ENCODE peak calls at places on chromosomes 12 and 14, in eight cellular contexts. R is ascending aorta, N is A673, A is fibroblast of the aortic adventitia, D is AG04450, Z is fibroblast of lung, H is ovary, E is breast epithelium. M is an unnamed sample.

GRCh38 chr12:7241404-7242005 is 52.0 kb downstream of the PEX5 start:
- DNase-seq in R (no peak), N (no peak), A (peak), D (no peak), Z (peak), H (no peak), E (no peak), M (no peak)

GRCh38 chr14:73877790-73878189 is 8.9 kb upstream of the ZNF410 start:
- DNase-seq in R (no peak), N (no peak), A (no peak), D (no peak), Z (no peak), H (no peak), E (no peak), M (no peak)

GRCh38 chr14:33792387-33793368 is 158.2 kb downstream of the EGLN3 start:
- DNase-seq in R (no peak), N (peak), A (peak), D (peak), Z (peak), H (peak), E (peak), M (no peak)

GRCh38 chr14:96256420-96256819 is 410 bp downstream of the BDKRB1 start:
- DNase-seq in R (no peak), N (no peak), A (peak), D (no peak), Z (no peak), H (no peak), E (no peak), M (no peak)

GRCh38 chr12:113470871-113471618 is 626 bp downstream of the LHX5 start:
- DNase-seq in R (no peak), N (no peak), A (no peak), D (no peak), Z (no peak), H (no peak), E (no peak), M (no peak)

GRCh38 chr12:106033161-106033675 is 105.5 kb downstream of the NUAK1 start:
- DNase-seq in R (no peak), N (no peak), A (no peak), D (no peak), Z (no peak), H (no peak), E (no peak), M (no peak)

GRCh38 chr14:74946659-74947281 is 8.6 kb downstream of the PGF start:
- DNase-seq in R (no peak), N (no peak), A (no peak), D (no peak), Z (no peak), H (no peak), E (no peak), M (no peak)

GRCh38 chr14:76920572-76921175 is 94.5 kb downstream of the LRRC74A start:
- DNase-seq in R (no peak), N (peak), A (no peak), D (no peak), Z (peak), H (no peak), E (no peak), M (no peak)

GRCh38 chr14:90140298-90140955 is 78.6 kb downstream of the KCNK13 start:
- DNase-seq in R (no peak), N (peak), A (peak), D (no peak), Z (peak), H (no peak), E (no peak), M (no peak)

GRCh38 chr12:91620949-91621348 is 438.3 kb upstream of the DCN start:
- DNase-seq in R (no peak), N (peak), A (peak), D (peak), Z (peak), H (no peak), E (no peak), M (no peak)

GRCh38 chr12:85179680-85180300 is 100.2 kb upstream of the ALX1 start:
- DNase-seq in R (no peak), N (peak), A (peak), D (no peak), Z (peak), H (no peak), E (no peak), M (no peak)

GRCh38 chr12:129885287-129885686 is 18.5 kb downstream of the TMEM132D start:
- DNase-seq in R (no peak), N (no peak), A (no peak), D (no peak), Z (no peak), H (no peak), E (no peak), M (no peak)

GRCh38 chr12:47823422-47824086 is 3.9 kb upstream of the HDAC7 start:
- DNase-seq in R (no peak), N (no peak), A (peak), D (no peak), Z (no peak), H (no peak), E (no peak), M (peak)

GRCh38 chr12:25459541-25459951 is 93.5 kb downstream of the LMNTD1 start:
- DNase-seq in R (no peak), N (no peak), A (no peak), D (no peak), Z (no peak), H (no peak), E (no peak), M (no peak)

GRCh38 chr14:90624228-90624627 is 192.0 kb downstream of the TTC7B start:
- DNase-seq in R (peak), N (no peak), A (no peak), D (no peak), Z (peak), H (no peak), E (peak), M (no peak)

GRCh38 chr12:117809509-117809908 is 159.3 kb downstream of the KSR2 start:
- DNase-seq in R (no peak), N (no peak), A (no peak), D (no peak), Z (no peak), H (no peak), E (no peak), M (no peak)

GRCh38 chr12:107645630-107646333 is 39.8 kb upstream of the PWP1 start:
- DNase-seq in R (no peak), N (peak), A (no peak), D (no peak), Z (peak), H (no peak), E (no peak), M (no peak)

GRCh38 chr12:107101651-107102050 is 8.3 kb upstream of the CRY1 start:
- DNase-seq in R (no peak), N (no peak), A (no peak), D (no peak), Z (no peak), H (no peak), E (no peak), M (no peak)

GRCh38 chr14:76434220-76434619 is 58.3 kb downstream of the ESRRB start:
- DNase-seq in R (no peak), N (no peak), A (no peak), D (no peak), Z (no peak), H (no peak), E (no peak), M (no peak)

GRCh38 chr12:43988838-43989560 is 153.1 kb downstream of the TMEM117 start:
- DNase-seq in R (no peak), N (no peak), A (peak), D (no peak), Z (peak), H (no peak), E (no peak), M (no peak)

GRCh38 chr12:76144253-76144564 is 59.7 kb upstream of the NAP1L1 start:
- DNase-seq in R (no peak), N (peak), A (peak), D (no peak), Z (peak), H (no peak), E (no peak), M (no peak)

GRCh38 chr12:66352197-66352596 is 49.9 kb downstream of the HELB start:
- DNase-seq in R (no peak), N (peak), A (peak), D (no peak), Z (peak), H (no peak), E (no peak), M (no peak)

GRCh38 chr12:76312314-76312713 is 35.9 kb downstream of the BBS10 start:
- DNase-seq in R (no peak), N (no peak), A (no peak), D (no peak), Z (peak), H (no peak), E (no peak), M (no peak)

GRCh38 chr12:46523446-46523845 is 150.9 kb upstream of the SLC38A2 start:
- DNase-seq in R (no peak), N (no peak), A (no peak), D (no peak), Z (peak), H (no peak), E (no peak), M (no peak)

GRCh38 chr12:113889806-113890581 is 76.1 kb downstream of the RBM19 start:
- DNase-seq in R (no peak), N (no peak), A (no peak), D (no peak), Z (peak), H (no peak), E (no peak), M (peak)

GRCh38 chr14:60266021-60266937 is 17.3 kb downstream of the PPM1A start:
- DNase-seq in R (no peak), N (peak), A (no peak), D (no peak), Z (no peak), H (no peak), E (no peak), M (no peak)

GRCh38 chr14:74324945-74325361 is 22.2 kb upstream of the ABCD4 start:
- DNase-seq in R (no peak), N (peak), A (peak), D (no peak), Z (no peak), H (no peak), E (no peak), M (peak)

GRCh38 chr14:104339829-104340228 is 201.4 kb downstream of the KIF26A start:
- DNase-seq in R (no peak), N (no peak), A (no peak), D (no peak), Z (no peak), H (no peak), E (no peak), M (no peak)

GRCh38 chr14:102183922-102184677 is 44.4 kb downstream of the WDR20 start:
- DNase-seq in R (no peak), N (no peak), A (no peak), D (no peak), Z (no peak), H (no peak), E (no peak), M (no peak)

GRCh38 chr14:101223147-101223546 is 319.6 kb upstream of the RTL1 start:
- DNase-seq in R (no peak), N (no peak), A (no peak), D (no peak), Z (no peak), H (no peak), E (no peak), M (no peak)

GRCh38 chr12:47711448-47711847 is 5.6 kb upstream of the RPAP3 start:
- DNase-seq in R (no peak), N (no peak), A (no peak), D (no peak), Z (no peak), H (no peak), E (no peak), M (no peak)

GRCh38 chr12:109443794-109444193 is 33.3 kb downstream of the KCTD10 start:
- DNase-seq in R (no peak), N (no peak), A (no peak), D (no peak), Z (no peak), H (no peak), E (no peak), M (no peak)

GRCh38 chr12:11855993-11856374 is 206.5 kb downstream of the ETV6 start:
- DNase-seq in R (no peak), N (no peak), A (no peak), D (no peak), Z (no peak), H (no peak), E (no peak), M (no peak)

GRCh38 chr14:92958373-92959188 is 35.6 kb downstream of the CHGA start:
- DNase-seq in R (no peak), N (no peak), A (no peak), D (no peak), Z (no peak), H (no peak), E (no peak), M (no peak)

GRCh38 chr14:62468946-62469345 is 576.3 kb downstream of the KCNH5 start:
- DNase-seq in R (no peak), N (no peak), A (no peak), D (no peak), Z (no peak), H (no peak), E (no peak), M (no peak)

GRCh38 chr14:65492277-65492676 is 79.7 kb downstream of the FUT8 start:
- DNase-seq in R (no peak), N (no peak), A (no peak), D (no peak), Z (no peak), H (no peak), E (no peak), M (no peak)

GRCh38 chr12:61993734-61994345 is 266.4 kb upstream of the USP15 start:
- DNase-seq in R (no peak), N (peak), A (no peak), D (no peak), Z (no peak), H (no peak), E (no peak), M (no peak)

GRCh38 chr12:1758887-1759286 is 61.5 kb upstream of the LRTM2 start:
- DNase-seq in R (no peak), N (no peak), A (no peak), D (no peak), Z (no peak), H (no peak), E (no peak), M (no peak)

GRCh38 chr12:64186789-64187188 is 35.3 kb downstream of the KICS2 start:
- DNase-seq in R (no peak), N (peak), A (peak), D (no peak), Z (peak), H (no peak), E (no peak), M (no peak)

GRCh38 chr12:78120866-78121590 is 290.3 kb downstream of the NAV3 start:
- DNase-seq in R (no peak), N (peak), A (peak), D (no peak), Z (peak), H (no peak), E (no peak), M (no peak)
- TF ChIP-seq CTCF in R (no peak), N (peak), A (peak), D (peak), Z (peak), H (no peak), E (no peak), M (peak)

GRCh38 chr14:99132821-99133562 is 139.0 kb downstream of the BCL11B start:
- DNase-seq in R (no peak), N (no peak), A (no peak), D (no peak), Z (no peak), H (no peak), E (no peak), M (no peak)

GRCh38 chr14:99134333-99135046 is 137.5 kb downstream of the BCL11B start:
- DNase-seq in R (no peak), N (no peak), A (no peak), D (no peak), Z (no peak), H (no peak), E (peak), M (no peak)

GRCh38 chr14:99136047-99136400 is 136.0 kb downstream of the BCL11B start:
- DNase-seq in R (no peak), N (no peak), A (no peak), D (no peak), Z (no peak), H (no peak), E (peak), M (no peak)

GRCh38 chr14:99131632-99132271 is 140.2 kb downstream of the BCL11B start:
- DNase-seq in R (no peak), N (no peak), A (no peak), D (no peak), Z (no peak), H (no peak), E (no peak), M (no peak)

GRCh38 chr14:99133563-99134332 is 138.2 kb downstream of the BCL11B start:
- DNase-seq in R (no peak), N (no peak), A (no peak), D (no peak), Z (no peak), H (no peak), E (peak), M (no peak)
- TF ChIP-seq CTCF in R (no peak), N (no peak), A (no peak), D (no peak), Z (no peak), H (no peak), E (no peak), M (no peak)

GRCh38 chr12:24421759-24422158 is 472.3 kb upstream of the SOX5 start:
- DNase-seq in R (no peak), N (no peak), A (no peak), D (no peak), Z (no peak), H (no peak), E (no peak), M (no peak)

GRCh38 chr12:24415934-24416333 is 466.5 kb upstream of the SOX5 start:
- DNase-seq in R (no peak), N (no peak), A (no peak), D (no peak), Z (no peak), H (no peak), E (no peak), M (no peak)

GRCh38 chr12:24416423-24417109 is 467.1 kb upstream of the SOX5 start:
- DNase-seq in R (no peak), N (no peak), A (no peak), D (no peak), Z (no peak), H (no peak), E (no peak), M (no peak)

GRCh38 chr12:24414421-24414820 is 465.0 kb upstream of the SOX5 start:
- DNase-seq in R (no peak), N (no peak), A (no peak), D (no peak), Z (no peak), H (peak), E (no peak), M (no peak)

DNA sequence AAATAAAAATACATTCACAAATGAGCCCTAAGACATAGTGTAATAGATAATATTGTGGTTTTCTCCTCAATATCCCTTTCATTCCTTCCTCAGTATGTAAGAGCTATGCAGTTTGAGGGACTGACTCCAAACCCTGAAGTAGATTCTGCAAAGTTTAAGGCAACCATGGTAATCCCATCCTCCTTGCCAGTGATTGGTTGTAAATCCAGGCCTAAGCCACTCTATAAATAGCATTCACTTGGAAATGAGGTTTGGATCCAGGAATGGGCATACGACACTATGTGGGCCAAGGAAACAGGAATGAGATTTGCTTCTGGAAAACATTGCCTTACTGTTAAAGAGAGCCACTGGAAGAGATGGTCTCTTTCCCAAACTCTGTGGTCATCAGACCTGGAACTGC is 468.7 kb upstream of the SOX5 start:
- DNase-seq in R (no peak), N (no peak), A (no peak), D (no peak), Z (peak), H (no peak), E (no peak), M (no peak)
- TF ChIP-seq CTCF in R (no peak), N (no peak), A (no peak), D (no peak), Z (no peak), H (no peak), E (no peak), M (no peak)

GRCh38 chr14:70649803-70650202 is 8.1 kb downstream of the TTC9 start:
- DNase-seq in R (no peak), N (no peak), A (no peak), D (no peak), Z (no peak), H (no peak), E (no peak), M (no peak)

GRCh38 chr14:70653662-70654061 is 11.9 kb downstream of the TTC9 start:
- DNase-seq in R (no peak), N (peak), A (no peak), D (no peak), Z (no peak), H (no peak), E (no peak), M (no peak)

GRCh38 chr14:70652871-70653270 is 11.2 kb downstream of the TTC9 start:
- DNase-seq in R (no peak), N (no peak), A (no peak), D (no peak), Z (no peak), H (no peak), E (no peak), M (no peak)

GRCh38 chr14:70654609-70655008 is 12.9 kb downstream of the TTC9 start:
- DNase-seq in R (no peak), N (peak), A (no peak), D (no peak), Z (peak), H (no peak), E (no peak), M (no peak)

GRCh38 chr14:70651522-70651921 is 9.8 kb downstream of the TTC9 start:
- DNase-seq in R (no peak), N (no peak), A (no peak), D (no peak), Z (no peak), H (no peak), E (no peak), M (no peak)
- TF ChIP-seq CTCF in R (no peak), N (no peak), A (no peak), D (no peak), Z (no peak), H (no peak), E (no peak), M (no peak)

M was measured in chondrocyte.